ENCODE peak calls at places on chromosome 15, in nine cellular contexts. F is CD8-positive, alpha-beta T cell; C is adrenal gland; Y is psoas muscle; B is adipocyte; O is PC-3; V is lower lobe of right lung; U is iPS DF 6.9; T is uterus. Z is an unnamed sample.

GRCh38 chr15:68442041-68442440 is 10.1 kb upstream of the ITGA11 start:
- DNase-seq in F (peak; percentile 5), C (peak; percentile 67), Y (peak; percentile 58), B (no peak), O (no peak), V (no peak), U (no peak), T (no peak), Z (no peak)

GRCh38 chr15:82129769-82130168 is 84.0 kb upstream of the MEX3B start:
- DNase-seq in F (no peak), C (no peak), Y (no peak), B (peak; percentile 85), O (peak; percentile 87), V (no peak), U (no peak), T (no peak), Z (peak; percentile 46)

GRCh38 chr15:85527907-85528306 is 147.5 kb downstream of the AKAP13 start:
- DNase-seq in F (no peak), C (no peak), Y (no peak), B (peak; percentile 88), O (no peak), V (no peak), U (no peak), T (no peak), Z (peak; percentile 52)

GRCh38 chr15:47972738-47973137 is 148.1 kb upstream of the SLC24A5 start:
- DNase-seq in F (no peak), C (no peak), Y (no peak), B (no peak), O (no peak), V (no peak), U (no peak), T (no peak), Z (no peak)

GRCh38 chr15:71245588-71245987 is 130.3 kb downstream of the THSD4 start:
- DNase-seq in F (no peak), C (no peak), Y (no peak), B (no peak), O (no peak), V (no peak), U (no peak), T (no peak), Z (no peak)

GRCh38 chr15:70955151-70955550 is 62.5 kb downstream of the LRRC49 start:
- DNase-seq in F (no peak), C (no peak), Y (no peak), B (peak; percentile 25), O (no peak), V (no peak), U (no peak), T (no peak), Z (no peak)

GRCh38 chr15:79192462-79193036 is 90.0 kb upstream of the ANKRD34C start:
- DNase-seq in F (no peak), C (no peak), Y (no peak), B (peak; percentile 18), O (no peak), V (no peak), U (no peak), T (no peak), Z (no peak)

GRCh38 chr15:32669870-32670623 is 28.5 kb downstream of the SCG5 start:
- DNase-seq in F (no peak), C (no peak), Y (no peak), B (peak; percentile 95), O (peak; percentile 43), V (no peak), U (no peak), T (no peak), Z (no peak)

GRCh38 chr15:67746450-67746849 is 78.9 kb upstream of the SKOR1 start:
- DNase-seq in F (no peak), C (no peak), Y (no peak), B (no peak), O (peak; percentile 48), V (no peak), U (no peak), T (no peak), Z (no peak)

GRCh38 chr15:49225572-49226281 is 55.7 kb downstream of the GALK2 start:
- DNase-seq in F (no peak), C (no peak), Y (no peak), B (no peak), O (peak; percentile 20), V (no peak), U (peak; percentile 39), T (no peak), Z (no peak)

GRCh38 chr15:90219421-90220141 is 14.2 kb downstream of the CIB1 start:
- DNase-seq in F (peak; percentile 75), C (no peak), Y (peak; percentile 73), B (peak; percentile 60), O (no peak), V (peak; percentile 69), U (no peak), T (peak; percentile 47), Z (no peak)

DNA sequence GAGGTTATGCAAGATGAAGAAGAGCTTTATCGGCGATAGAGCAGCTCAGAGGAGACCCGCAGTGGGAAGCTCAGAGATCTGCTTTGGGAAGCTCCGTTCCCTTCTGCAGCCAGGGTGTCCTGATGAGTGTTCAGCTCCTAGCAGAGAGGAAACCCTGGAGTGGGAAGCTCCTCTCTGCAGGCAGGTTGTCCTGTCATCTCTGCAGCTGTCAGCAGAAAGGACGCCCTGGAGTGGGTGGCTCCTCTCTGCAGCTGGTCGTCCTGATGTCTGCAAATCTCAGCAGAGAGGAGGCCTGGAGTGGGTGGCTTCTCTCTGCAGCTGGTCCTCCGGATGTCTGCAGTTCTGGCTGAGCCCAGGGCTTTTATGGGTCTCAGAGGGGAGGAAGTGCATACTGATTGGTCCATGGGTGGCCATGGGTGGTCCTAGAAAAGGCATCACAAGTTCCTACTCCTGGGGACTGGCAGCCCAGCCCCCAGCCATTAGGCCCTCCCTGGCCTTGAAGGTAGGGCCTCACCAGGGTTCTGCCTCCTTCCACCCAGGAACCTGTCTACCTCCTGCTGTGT is 102.6 kb upstream of the BNIP2 start:
- DNase-seq in F (no peak), C (no peak), Y (no peak), B (no peak), O (no peak), V (no peak), U (no peak), T (no peak), Z (no peak)
- H3K4me3 ChIP-seq in F (peak overlapping the region; percentile 40), C (no peak overlapping the region), Y (no peak overlapping the region), B (no peak overlapping the region), O (no peak overlapping the region), V (no peak overlapping the region), U (no peak overlapping the region), T (no peak overlapping the region), Z (no peak overlapping the region)

GRCh38 chr15:74865316-74865715 is 7.8 kb downstream of the SCAMP2 start:
- DNase-seq in F (no peak), C (no peak), Y (no peak), B (no peak), O (peak; percentile 52), V (no peak), U (no peak), T (no peak), Z (no peak)
- H3K4me1 ChIP-seq in F (peaks cover 62% of the 10 kb centered on the region), C (peaks cover 38% of the 10 kb centered on the region), Y (peaks cover 56% of the 10 kb centered on the region), B (peaks cover 20% of the 10 kb centered on the region), O (peaks cover 35% of the 10 kb centered on the region), V (peaks cover 56% of the 10 kb centered on the region), U (no peaks in the 10 kb centered on the region), T (peaks cover 11% of the 10 kb centered on the region), Z (peaks cover 30% of the 10 kb centered on the region)

GRCh38 chr15:58521293-58521991 is 89.7 kb downstream of the LIPC start:
- DNase-seq in F (no peak), C (peak; percentile 33), Y (no peak), B (peak; percentile 36), O (peak; percentile 93), V (peak; percentile 77), U (peak; percentile 4), T (no peak), Z (peak; percentile 89)
- H3K4me3 ChIP-seq in F (no peak overlapping the region), C (no peak overlapping the region), Y (no peak overlapping the region), B (no peak overlapping the region), O (no peak overlapping the region), V (no peak overlapping the region), U (no peak overlapping the region), T (no peak overlapping the region), Z (peak overlapping the region; percentile 27)

GRCh38 chr15:20658024-20658423 is 116.4 kb upstream of the GOLGA6L6 start:
- DNase-seq in F (no peak), C (no peak), Y (peak; percentile 35), B (no peak), O (no peak), V (no peak), U (no peak), T (no peak), Z (no peak)

GRCh38 chr15:20659265-20659664 is 117.7 kb upstream of the GOLGA6L6 start:
- DNase-seq in F (no peak), C (no peak), Y (peak; percentile 34), B (no peak), O (no peak), V (no peak), U (no peak), T (no peak), Z (no peak)

GRCh38 chr15:20652914-20653313 is 111.3 kb upstream of the GOLGA6L6 start:
- DNase-seq in F (no peak), C (no peak), Y (no peak), B (no peak), O (no peak), V (no peak), U (no peak), T (no peak), Z (no peak)

DNA sequence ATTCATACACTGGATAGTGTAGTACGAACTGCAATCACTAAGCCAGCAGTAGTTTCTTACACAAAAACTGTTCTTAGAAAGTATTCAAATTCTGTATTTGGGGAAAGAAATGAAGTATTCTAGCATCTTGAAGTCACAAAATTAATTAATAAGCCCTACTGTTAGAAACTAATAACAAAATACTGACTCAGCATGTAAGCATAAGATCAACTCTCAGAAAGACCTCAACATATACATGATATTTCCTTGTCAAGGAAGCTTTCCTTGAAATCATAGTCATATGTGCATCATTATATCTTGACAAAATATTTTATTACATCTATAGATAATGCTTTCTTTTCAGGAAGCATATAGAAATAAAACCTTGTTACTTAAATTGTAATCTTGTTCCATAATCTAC is 115.5 kb upstream of the GOLGA6L6 start:
- DNase-seq in F (no peak), C (no peak), Y (no peak), B (no peak), O (no peak), V (no peak), U (no peak), T (no peak), Z (no peak)
- H3K4me1 ChIP-seq in F (no peaks in the 10 kb centered on the region), C (no peaks in the 10 kb centered on the region), Y (no peaks in the 10 kb centered on the region), B (no peaks in the 10 kb centered on the region), O (no peaks in the 10 kb centered on the region), V (no peaks in the 10 kb centered on the region), U (no peaks in the 10 kb centered on the region), T (no peaks in the 10 kb centered on the region), Z (no peaks in the 10 kb centered on the region)